ENCODE peak calls at places on chromosomes 13 and 19, in ten cellular contexts. P is A549, J is astrocyte of the spinal cord, V is AG10803, C is AG04449, L is IMR-90, Y is MM.1S, S is uterus, R is psoas muscle, Z is GM23338. Q is an unnamed sample.

GRCh38 chr19:55913643-55914268 is 18.4 kb downstream of the NLRP13 start:
- DNase-seq in Y (no peak), L (no peak), V (no peak), R (no peak), P (no peak), S (no peak), Z (no peak), C (no peak), J (no peak), Q (no peak)

GRCh38 chr19:38351865-38352395 is 16.3 kb downstream of the CATSPERG start:
- DNase-seq in C (no peak), Z (no peak), Y (no peak), L (no peak), J (no peak), V (no peak), R (no peak), S (no peak), P (no peak), Q (no peak)

GRCh38 chr13:110723598-110723997 is 10.1 kb downstream of the ING1 start:
- DNase-seq in Y (no peak), R (no peak), L (no peak), P (no peak), V (no peak), J (no peak), C (no peak), Z (no peak), S (no peak), Q (no peak)

GRCh38 chr19:57280913-57281425 is 684 bp downstream of the ZNF460 start:
- DNase-seq in L (no peak), J (no peak), S (no peak), Z (no peak), P (peak), C (no peak), V (no peak), R (no peak), Y (peak), Q (peak)

GRCh38 chr13:109785141-109785891 is 1.1 kb downstream of the IRS2 start:
- DNase-seq in P (no peak), Z (peak), V (peak), L (peak), J (peak), S (peak), C (no peak), R (peak), Y (no peak), Q (peak)

GRCh38 chr19:43651758-43652545 is 12.3 kb upstream of the CADM4 start:
- DNase-seq in V (peak), P (peak), Y (peak), S (peak), Z (peak), C (no peak), R (peak), J (peak), L (peak), Q (peak)

GRCh38 chr13:41696163-41697003 is 239.0 kb downstream of the RGCC start:
- DNase-seq in S (no peak), V (peak), R (no peak), C (peak), L (peak), J (peak), Z (peak), P (peak), Y (no peak), Q (peak)

GRCh38 chr13:110414283-110414682 is 107.2 kb downstream of the COL4A2 start:
- DNase-seq in J (no peak), L (no peak), P (no peak), R (no peak), Z (no peak), Y (no peak), V (no peak), C (no peak), S (no peak), Q (no peak)

GRCh38 chr13:22945321-22946226 is 235.2 kb upstream of the SGCG start:
- DNase-seq in L (no peak), Z (no peak), Y (no peak), P (no peak), S (no peak), J (no peak), R (no peak), C (no peak), V (no peak), Q (no peak)

GRCh38 chr19:17784201-17785008 is 10.5 kb upstream of the B3GNT3 start:
- DNase-seq in V (peak), Z (peak), S (peak), P (peak), J (peak), C (no peak), Y (peak), R (peak), L (peak), Q (peak)

GRCh38 chr19:36051637-36052036 is 2.4 kb downstream of the THAP8 start:
- DNase-seq in C (no peak), L (no peak), Z (peak), S (no peak), Y (no peak), J (no peak), R (no peak), P (no peak), V (no peak), Q (no peak)

GRCh38 chr19:39845621-39846175 is 481 bp downstream of the FBL start:
- DNase-seq in L (no peak), J (peak), Y (no peak), R (no peak), S (no peak), Z (peak), P (peak), C (no peak), V (peak), Q (peak)

GRCh38 chr19:44738161-44738535 is 10.4 kb upstream of the BCL3 start:
- DNase-seq in S (no peak), Z (no peak), P (no peak), C (no peak), L (no peak), Y (no peak), R (no peak), J (no peak), V (no peak), Q (no peak)

GRCh38 chr19:4029247-4029614 is 21.7 kb downstream of the PIAS4 start:
- DNase-seq in Y (no peak), P (no peak), V (no peak), L (no peak), S (no peak), Z (no peak), J (no peak), R (no peak), C (no peak), Q (no peak)

GRCh38 chr19:1001538-1002166 is 1.4 kb downstream of the GRIN3B start:
- DNase-seq in V (no peak), Y (peak), Z (peak), C (no peak), S (peak), P (no peak), R (no peak), J (no peak), L (no peak), Q (no peak)

GRCh38 chr13:98173431-98173921 is 3.6 kb downstream of the RNF113B start:
- DNase-seq in C (peak), Y (no peak), S (peak), P (no peak), L (peak), R (peak), Z (peak), J (peak), V (peak), Q (peak)

GRCh38 chr19:29779921-29780320 is 31.9 kb upstream of the CCNE1 start:
- DNase-seq in R (no peak), P (no peak), S (no peak), L (no peak), V (no peak), C (no peak), Z (peak), J (no peak), Y (no peak), Q (no peak)

GRCh38 chr13:109945206-109945960 is 159.0 kb upstream of the IRS2 start:
- DNase-seq in R (no peak), Z (no peak), L (peak), V (peak), J (peak), C (peak), P (no peak), Y (no peak), S (no peak), Q (peak)

GRCh38 chr13:106291006-106291405 is 244.5 kb downstream of the EFNB2 start:
- DNase-seq in S (no peak), J (peak), Y (no peak), P (no peak), Z (no peak), C (peak), R (no peak), V (peak), L (peak), Q (peak)

GRCh38 chr19:13095934-13096890 is 6.4 kb downstream of the LYL1 start:
- DNase-seq in P (peak), Z (peak), Y (no peak), J (no peak), C (no peak), V (no peak), R (no peak), S (peak), L (no peak), Q (no peak)

GRCh38 chr13:100124265-100124664 is 35.4 kb downstream of the PCCA start:
- DNase-seq in V (peak), Z (no peak), J (no peak), C (no peak), R (no peak), Y (no peak), S (no peak), P (no peak), L (peak), Q (no peak)

GRCh38 chr19:50547385-50548190 is 20.6 kb downstream of the LRRC4B start:
- DNase-seq in L (no peak), Z (no peak), Y (no peak), R (no peak), S (no peak), P (no peak), J (no peak), C (no peak), V (no peak), Q (no peak)

GRCh38 chr19:6737873-6738725 is 719 bp upstream of the GPR108 start:
- DNase-seq in P (peak), C (peak), Z (peak), R (peak), J (peak), Y (peak), V (peak), S (peak), L (peak), Q (peak)
- H3K4me3 ChIP-seq in P (peak), C (peak), Z (peak), R (peak), J (no peak), Y (peak), V (no peak), S (peak), L (no peak), Q (no peak)

GRCh38 chr13:114099918-114100445 is 32.4 kb downstream of the RASA3 start:
- DNase-seq in C (no peak), R (no peak), V (no peak), P (peak), Y (peak), J (no peak), S (peak), L (peak), Z (peak), Q (peak)
- TF ChIP-seq CTCF in C (no peak), R (no peak), V (no peak), P (no peak), Y (no peak), J (no peak), S (no peak), L (no peak), Z (no peak), Q (no peak)

GRCh38 chr13:25210842-25211241 is 38.8 kb upstream of the AMER2 start:
- DNase-seq in L (no peak), Y (no peak), P (no peak), R (no peak), V (no peak), S (no peak), C (no peak), Z (no peak), J (no peak), Q (no peak)
- H3K4me3 ChIP-seq in L (no peak), Y (no peak), P (no peak), R (no peak), V (no peak), S (no peak), C (no peak), Z (no peak), J (no peak), Q (no peak)

GRCh38 chr13:29922896-29923295 is 72.5 kb upstream of the UBL3 start:
- DNase-seq in Z (no peak), Y (no peak), L (peak), R (no peak), P (no peak), J (peak), V (peak), C (no peak), S (no peak), Q (peak)

GRCh38 chr13:29925457-29925856 is 75.0 kb upstream of the UBL3 start:
- DNase-seq in V (peak), P (peak), Z (no peak), Y (no peak), R (peak), L (peak), S (peak), J (peak), C (no peak), Q (peak)

GRCh38 chr13:29923554-29924481 is 73.4 kb upstream of the UBL3 start:
- DNase-seq in J (peak), P (peak), R (peak), C (peak), V (peak), Z (peak), Y (no peak), S (peak), L (peak), Q (peak)

GRCh38 chr13:29924951-29925350 is 74.5 kb upstream of the UBL3 start:
- DNase-seq in Y (no peak), L (no peak), P (no peak), V (no peak), Z (no peak), C (no peak), J (no peak), S (no peak), R (no peak), Q (no peak)

GRCh38 chr13:29924482-29924884 is 74.1 kb upstream of the UBL3 start:
- DNase-seq in J (peak), Z (no peak), S (no peak), R (no peak), C (no peak), V (peak), P (peak), L (peak), Y (no peak), Q (peak)
- TF ChIP-seq CTCF in J (no peak), Z (no peak), S (no peak), R (no peak), C (no peak), V (no peak), P (no peak), L (no peak), Y (no peak), Q (no peak)

GRCh38 chr13:29954082-29955043 is 103.9 kb upstream of the UBL3 start:
- DNase-seq in R (no peak), L (no peak), P (no peak), S (no peak), V (no peak), J (no peak), C (no peak), Y (no peak), Z (no peak), Q (no peak)
- H3K4me3 ChIP-seq in R (no peak), L (no peak), P (no peak), S (no peak), V (no peak), J (no peak), C (no peak), Y (no peak), Z (no peak), Q (no peak)

GRCh38 chr13:74136089-74136658 is 2.0 kb upstream of the KLF12 start:
- DNase-seq in S (peak), V (peak), Z (peak), R (peak), L (peak), Y (no peak), P (no peak), C (no peak), J (peak), Q (peak)
- TF ChIP-seq CTCF in S (no peak), V (peak), Z (no peak), R (no peak), L (no peak), Y (no peak), P (no peak), C (no peak), J (peak), Q (no peak)

Q was measured in cardiac fibroblast.